ENCODE peak calls at places on chromosomes 4 and X, in five cellular contexts. One of them, this sample, is unnamed.

GRCh38 chrX:69158166-69159040 is 6.8 kb downstream of the PJA1 start:
- DNase-seq in transverse colon: peak
- DNase-seq in astrocyte: peak
- DNase-seq in hippocampal formation: no peak
- DNase-seq in NCI-H774: no peak
- DNase-seq in this sample: peak

GRCh38 chrX:107482046-107482445 is 32.6 kb downstream of the FRMPD3 start:
- DNase-seq in astrocyte: no peak
- DNase-seq in transverse colon: no peak
- DNase-seq in NCI-H774: no peak
- DNase-seq in hippocampal formation: no peak
- DNase-seq in this sample: no peak

GRCh38 chr4:13657016-13657415 is 29.5 kb upstream of the BOD1L1 start:
- DNase-seq in astrocyte: no peak
- DNase-seq in NCI-H774: no peak
- DNase-seq in transverse colon: no peak
- DNase-seq in hippocampal formation: no peak
- DNase-seq in this sample: no peak

GRCh38 chr4:107314156-107314555 is 278.0 kb upstream of the DKK2 start:
- DNase-seq in transverse colon: no peak
- DNase-seq in hippocampal formation: no peak
- DNase-seq in NCI-H774: no peak
- DNase-seq in astrocyte: no peak
- DNase-seq in this sample: no peak

GRCh38 chrX:1165535-1166196 is 46.8 kb downstream of the CRLF2 start:
- DNase-seq in astrocyte: no peak
- DNase-seq in NCI-H774: no peak
- DNase-seq in transverse colon: no peak
- DNase-seq in hippocampal formation: no peak
- DNase-seq in this sample: no peak

GRCh38 chrX:53711446-53711845 is 24.9 kb upstream of the HUWE1 start:
- DNase-seq in NCI-H774: no peak
- DNase-seq in astrocyte: no peak
- DNase-seq in transverse colon: no peak
- DNase-seq in hippocampal formation: no peak
- DNase-seq in this sample: no peak

GRCh38 chrX:42976729-42977366 is 198.9 kb upstream of the PPP1R2C start:
- DNase-seq in NCI-H774: no peak
- DNase-seq in transverse colon: no peak
- DNase-seq in hippocampal formation: no peak
- DNase-seq in astrocyte: peak
- DNase-seq in this sample: peak

GRCh38 chrX:40947276-40947675 is 138.0 kb upstream of the USP9X start:
- DNase-seq in hippocampal formation: no peak
- DNase-seq in transverse colon: no peak
- DNase-seq in NCI-H774: no peak
- DNase-seq in astrocyte: peak
- DNase-seq in this sample: no peak

GRCh38 chr4:25949166-25949748 is 35.2 kb downstream of the SMIM20 start:
- DNase-seq in NCI-H774: peak
- DNase-seq in hippocampal formation: no peak
- DNase-seq in transverse colon: no peak
- DNase-seq in astrocyte: no peak
- DNase-seq in this sample: peak

GRCh38 chr4:55291227-55291629 is 54.8 kb upstream of the SRD5A3 start:
- DNase-seq in hippocampal formation: no peak
- DNase-seq in astrocyte: peak
- DNase-seq in NCI-H774: no peak
- DNase-seq in transverse colon: no peak
- DNase-seq in this sample: no peak

GRCh38 chr4:26257850-26258249 is 63.0 kb upstream of the RBPJ start:
- DNase-seq in hippocampal formation: no peak
- DNase-seq in NCI-H774: no peak
- DNase-seq in astrocyte: no peak
- DNase-seq in transverse colon: no peak
- DNase-seq in this sample: no peak

GRCh38 chr4:105074097-105074496 is 72.6 kb upstream of the TET2 start:
- DNase-seq in NCI-H774: no peak
- DNase-seq in hippocampal formation: no peak
- DNase-seq in astrocyte: no peak
- DNase-seq in transverse colon: no peak
- DNase-seq in this sample: no peak

GRCh38 chr4:113293673-113294072 is 244.2 kb downstream of the ANK2 start:
- DNase-seq in NCI-H774: no peak
- DNase-seq in hippocampal formation: no peak
- DNase-seq in transverse colon: no peak
- DNase-seq in astrocyte: no peak
- DNase-seq in this sample: no peak

GRCh38 chr4:1331591-1332353 is 15.2 kb upstream of the UVSSA start:
- DNase-seq in astrocyte: no peak
- DNase-seq in hippocampal formation: no peak
- DNase-seq in NCI-H774: no peak
- DNase-seq in transverse colon: no peak
- DNase-seq in this sample: no peak

GRCh38 chr4:171956678-171957077 is 143.5 kb downstream of the GALNTL6 start:
- DNase-seq in transverse colon: no peak
- DNase-seq in astrocyte: no peak
- DNase-seq in NCI-H774: no peak
- DNase-seq in hippocampal formation: no peak
- DNase-seq in this sample: no peak

GRCh38 chr4:23369331-23369730 is 520.5 kb downstream of the PPARGC1A start:
- DNase-seq in transverse colon: no peak
- DNase-seq in astrocyte: no peak
- DNase-seq in NCI-H774: no peak
- DNase-seq in hippocampal formation: no peak
- DNase-seq in this sample: no peak

GRCh38 chrX:70672326-70672725 is 227.7 kb downstream of the DLG3 start:
- DNase-seq in transverse colon: no peak
- DNase-seq in NCI-H774: no peak
- DNase-seq in hippocampal formation: no peak
- DNase-seq in astrocyte: no peak
- DNase-seq in this sample: no peak

GRCh38 chr4:152394786-152395185 is 141.1 kb downstream of the FBXW7 start:
- DNase-seq in astrocyte: no peak
- DNase-seq in hippocampal formation: no peak
- DNase-seq in transverse colon: no peak
- DNase-seq in NCI-H774: no peak
- DNase-seq in this sample: no peak

GRCh38 chr4:119068529-119068962 is 67.1 kb upstream of the MYOZ2 start:
- DNase-seq in astrocyte: no peak
- DNase-seq in NCI-H774: no peak
- DNase-seq in hippocampal formation: no peak
- DNase-seq in transverse colon: no peak
- DNase-seq in this sample: no peak

GRCh38 chrX:129654652-129655546 is at the start of gene APLN:
- DNase-seq in transverse colon: no peak
- DNase-seq in NCI-H774: peak
- DNase-seq in hippocampal formation: no peak
- DNase-seq in astrocyte: peak
- DNase-seq in this sample: peak

GRCh38 chr4:25449270-25449669 is 72.2 kb downstream of the ANAPC4 start:
- DNase-seq in NCI-H774: no peak
- DNase-seq in transverse colon: no peak
- DNase-seq in astrocyte: peak
- DNase-seq in hippocampal formation: no peak
- DNase-seq in this sample: no peak

GRCh38 chr4:82583897-82584604 is 22.3 kb upstream of the TMEM150C start:
- DNase-seq in transverse colon: no peak
- DNase-seq in astrocyte: no peak
- DNase-seq in hippocampal formation: no peak
- DNase-seq in NCI-H774: no peak
- DNase-seq in this sample: no peak

GRCh38 chr4:184706453-184706852 is 27.4 kb downstream of the CENPU start:
- DNase-seq in transverse colon: no peak
- DNase-seq in NCI-H774: no peak
- DNase-seq in astrocyte: no peak
- DNase-seq in hippocampal formation: no peak
- DNase-seq in this sample: no peak

GRCh38 chr4:3867403-3868100 is 101.4 kb downstream of the ADRA2C start:
- DNase-seq in astrocyte: no peak
- DNase-seq in NCI-H774: no peak
- DNase-seq in hippocampal formation: no peak
- DNase-seq in transverse colon: no peak
- DNase-seq in this sample: no peak

GRCh38 chr4:7904942-7905341 is 34.7 kb downstream of the AFAP1 start:
- DNase-seq in hippocampal formation: peak
- DNase-seq in astrocyte: peak
- DNase-seq in transverse colon: no peak
- DNase-seq in NCI-H774: no peak
- DNase-seq in this sample: no peak

GRCh38 chr4:44447563-44448504 is 775 bp downstream of the KCTD8 start:
- DNase-seq in transverse colon: no peak
- DNase-seq in hippocampal formation: peak
- DNase-seq in NCI-H774: peak
- DNase-seq in astrocyte: peak
- DNase-seq in this sample: peak

GRCh38 chrX:63441717-63442116 is 90.6 kb upstream of the SPIN4 start:
- DNase-seq in hippocampal formation: no peak
- DNase-seq in astrocyte: no peak
- DNase-seq in NCI-H774: no peak
- DNase-seq in transverse colon: peak
- DNase-seq in this sample: no peak

GRCh38 chr4:73662709-73663546 is 42.7 kb upstream of the RASSF6 start:
- DNase-seq in transverse colon: no peak
- DNase-seq in NCI-H774: peak
- DNase-seq in hippocampal formation: no peak
- DNase-seq in astrocyte: peak
- DNase-seq in this sample: no peak

GRCh38 chr4:165864228-165864627 is 8.8 kb upstream of the TLL1 start:
- DNase-seq in hippocampal formation: no peak
- DNase-seq in transverse colon: no peak
- DNase-seq in astrocyte: no peak
- DNase-seq in NCI-H774: no peak
- DNase-seq in this sample: no peak

GRCh38 chr4:102598102-102598758 is 97.1 kb downstream of the NFKB1 start:
- DNase-seq in hippocampal formation: no peak
- DNase-seq in transverse colon: no peak
- DNase-seq in NCI-H774: no peak
- DNase-seq in astrocyte: peak
- DNase-seq in this sample: no peak

GRCh38 chr4:24921491-24921890 is 8.6 kb upstream of the CCDC149 start:
- DNase-seq in transverse colon: no peak
- DNase-seq in astrocyte: no peak
- DNase-seq in NCI-H774: no peak
- DNase-seq in hippocampal formation: no peak
- DNase-seq in this sample: no peak

GRCh38 chr4:98669577-98669976 is 11.2 kb upstream of the TSPAN5 start:
- DNase-seq in hippocampal formation: no peak
- DNase-seq in transverse colon: no peak
- DNase-seq in NCI-H774: no peak
- DNase-seq in astrocyte: no peak
- DNase-seq in this sample: no peak

GRCh38 chr4:27568236-27568951 is 707.8 kb downstream of the STIM2 start:
- DNase-seq in hippocampal formation: no peak
- DNase-seq in astrocyte: no peak
- DNase-seq in NCI-H774: no peak
- DNase-seq in transverse colon: no peak
- DNase-seq in this sample: no peak

GRCh38 chr4:125994024-125994423 is 679.3 kb downstream of the FAT4 start:
- DNase-seq in astrocyte: no peak
- DNase-seq in transverse colon: no peak
- DNase-seq in hippocampal formation: no peak
- DNase-seq in NCI-H774: no peak
- DNase-seq in this sample: no peak